ENCODE peak calls at places on chromosome 20, in five cellular contexts. T, N, U, I and J are unnamed samples.

GRCh38 chr20:24693466-24694156 is 224.2 kb downstream of the SYNDIG1 start:
- DNase-seq in N (no peak), I (no peak), U (no peak), T (no peak), J (peak; percentile 12)

GRCh38 chr20:33437141-33437911 is 6.2 kb downstream of the SNTA1 start:
- DNase-seq in U (no peak), T (no peak), I (no peak), N (no peak), J (no peak)

GRCh38 chr20:11906626-11907480 is 10.8 kb upstream of the BTBD3 start:
- DNase-seq in T (no peak), I (no peak), N (no peak), U (no peak), J (no peak)

GRCh38 chr20:63473555-63474449 is 1.3 kb upstream of the KCNQ2 start:
- DNase-seq in N (no peak), U (no peak), I (no peak), T (no peak), J (no peak)

GRCh38 chr20:22070546-22070945 is 365.1 kb downstream of the PAX1 start:
- DNase-seq in T (no peak), N (no peak), U (no peak), I (no peak), J (no peak)

GRCh38 chr20:36836591-36837329 is 39.2 kb upstream of the TLDC2 start:
- DNase-seq in I (no peak), N (peak; percentile 50), U (peak; percentile 67), T (peak; percentile 84), J (no peak)

GRCh38 chr20:34365765-34366213 is 2.7 kb downstream of the ITCH start:
- DNase-seq in T (no peak), I (no peak), U (peak; percentile 38), N (no peak), J (no peak)

GRCh38 chr20:60966766-60967165 is 285.3 kb upstream of the CDH4 start:
- DNase-seq in I (no peak), T (no peak), N (no peak), U (no peak), J (no peak)

GRCh38 chr20:59780494-59781185 is 152.8 kb downstream of the SYCP2 start:
- DNase-seq in U (no peak), T (no peak), I (no peak), N (no peak), J (no peak)

GRCh38 chr20:50335105-50335504 is 144.5 kb downstream of the CEBPB start:
- DNase-seq in N (no peak), I (no peak), U (peak; percentile 34), T (peak; percentile 54), J (no peak)

GRCh38 chr20:20034486-20034885 is 17.3 kb downstream of the NAA20 start:
- DNase-seq in I (no peak), U (no peak), N (no peak), T (no peak), J (no peak)

GRCh38 chr20:36064661-36065426 is 89.7 kb upstream of the EPB41L1 start:
- DNase-seq in T (peak; percentile 97), N (peak; percentile 59), U (peak; percentile 96), I (peak; percentile 88), J (peak; percentile 81)

GRCh38 chr20:24066075-24066700 is 77.6 kb upstream of the GGTLC1 start:
- DNase-seq in I (no peak), U (no peak), N (no peak), T (no peak), J (peak; percentile 6)

GRCh38 chr20:1807394-1807793 is 87.8 kb upstream of the SIRPA start:
- DNase-seq in T (no peak), N (no peak), I (no peak), U (no peak), J (no peak)

GRCh38 chr20:51118985-51119527 is 96.1 kb upstream of the KCNG1 start:
- DNase-seq in U (no peak), N (no peak), I (no peak), T (no peak), J (no peak)

GRCh38 chr20:63831696-63832686 is 927 bp upstream of the ZBTB46 start:
- DNase-seq in N (no peak), T (peak; percentile 60), U (no peak), I (no peak), J (no peak)

GRCh38 chr20:61940491-61940890 is 125.2 kb downstream of the TAF4 start:
- DNase-seq in I (no peak), U (no peak), N (no peak), T (no peak), J (no peak)

GRCh38 chr20:43916073-43916874 is 1.6 kb downstream of the TOX2 start:
- DNase-seq in U (no peak), I (no peak), N (no peak), T (no peak), J (no peak)

GRCh38 chr20:63553251-63553932 is 567 bp upstream of the FNDC11 start:
- DNase-seq in T (peak; percentile 78), U (peak; percentile 89), N (no peak), I (peak; percentile 84), J (peak; percentile 79)

GRCh38 chr20:24657211-24657610 is 187.8 kb downstream of the SYNDIG1 start:
- DNase-seq in N (no peak), U (no peak), T (peak; percentile 38), I (no peak), J (no peak)

GRCh38 chr20:25310268-25310920 is 62.5 kb downstream of the PYGB start:
- DNase-seq in U (no peak), N (peak; percentile 79), I (no peak), T (peak; percentile 86), J (peak; percentile 14)

GRCh38 chr20:1674361-1674760 is 16.8 kb upstream of the SIRPG start:
- DNase-seq in I (no peak), T (no peak), N (no peak), U (no peak), J (peak; percentile 61)

GRCh38 chr20:58349586-58349985 is 39.4 kb upstream of the VAPB start:
- DNase-seq in I (no peak), N (no peak), T (no peak), U (no peak), J (no peak)

GRCh38 chr20:57258055-57258454 is 8.4 kb downstream of the BMP7 start:
- DNase-seq in I (no peak), U (no peak), N (no peak), T (no peak), J (no peak)

GRCh38 chr20:34849778-34850177 is 22.9 kb downstream of the GGT7 start:
- DNase-seq in T (no peak), I (no peak), N (no peak), U (no peak), J (no peak)

GRCh38 chr20:41095110-41095969 is 42.0 kb upstream of the PLCG1 start:
- DNase-seq in T (peak; percentile 68), N (no peak), I (peak; percentile 18), U (peak; percentile 67), J (peak; percentile 50)

GRCh38 chr20:21237956-21238355 is 65.2 kb upstream of the XRN2 start:
- DNase-seq in I (no peak), T (no peak), N (no peak), U (no peak), J (no peak)

GRCh38 chr20:26169506-26169905 is 472.9 kb upstream of the ZNF337 start:
- DNase-seq in I (no peak), U (no peak), T (no peak), N (no peak), J (no peak)

GRCh38 chr20:36167826-36168634 is 13.5 kb downstream of the EPB41L1 start:
- DNase-seq in N (no peak), U (no peak), I (no peak), T (peak; percentile 52), J (no peak)

GRCh38 chr20:44208770-44209169 is 1.8 kb downstream of the OSER1 start:
- DNase-seq in T (no peak), U (no peak), N (no peak), I (no peak), J (no peak)

GRCh38 chr20:5950271-5951031 is at the start of the genes MCM8 and TRMT6:
- DNase-seq in N (peak; percentile 96), T (peak; percentile 97), U (peak; percentile 93), I (peak; percentile 86), J (peak; percentile 96)

GRCh38 chr20:19045366-19045765 is 167.1 kb upstream of the SLC24A3 start:
- DNase-seq in U (no peak), T (no peak), N (no peak), I (no peak), J (no peak)

GRCh38 chr20:25580711-25581110 is 4.6 kb downstream of the NINL start:
- DNase-seq in T (no peak), I (no peak), U (no peak), N (no peak), J (no peak)

GRCh38 chr20:22958390-22958789 is 76.7 kb upstream of the SSTR4 start:
- DNase-seq in T (no peak), U (no peak), N (no peak), I (no peak), J (no peak)

GRCh38 chr20:57265649-57266250 is 691 bp downstream of the BMP7 start:
- DNase-seq in N (no peak), U (peak; percentile 39), T (no peak), I (no peak), J (no peak)

GRCh38 chr20:58790440-58790839 is 60.3 kb downstream of the GNAS-AS1 start:
- DNase-seq in N (no peak), I (no peak), T (no peak), U (peak; percentile 51), J (no peak)